ENCODE peak calls at places on chromosomes 1 and 21, in six cellular contexts. W is thoracic aorta, L is MM.1S, E is fibroblast of mammary gland, D is IMR-90, A is lung. R is an unnamed sample.

GRCh38 chr1:92473781-92474495 is 12.8 kb downstream of the GFI1 start:
- DNase-seq in W (no peak), D (no peak), E (no peak), A (no peak), L (no peak), R (no peak)

GRCh38 chr1:240093120-240093961 is 1.7 kb downstream of the FMN2 start:
- DNase-seq in D (no peak), A (no peak), L (no peak), E (no peak), W (no peak), R (no peak)

GRCh38 chr21:45670731-45671130 is 27.2 kb downstream of the PCBP3 start:
- DNase-seq in E (no peak), L (no peak), D (no peak), W (no peak), A (no peak), R (no peak)

GRCh38 chr1:185788386-185788785 is 54.2 kb downstream of the HMCN1 start:
- DNase-seq in A (no peak), L (no peak), E (no peak), D (no peak), W (no peak), R (no peak)

GRCh38 chr1:171252482-171252881 is 4.2 kb downstream of the FMO1 start:
- DNase-seq in E (no peak), W (no peak), D (no peak), L (peak), A (no peak), R (no peak)

GRCh38 chr1:23777979-23778814 is at the start of gene PITHD1:
- DNase-seq in E (peak), W (no peak), D (peak), A (peak), L (peak), R (peak)

GRCh38 chr1:75502776-75503175 is 108.1 kb downstream of the SLC44A5 start:
- DNase-seq in E (no peak), L (no peak), W (no peak), D (no peak), A (no peak), R (no peak)

GRCh38 chr1:172556461-172556860 is 23.5 kb downstream of the SUCO start:
- DNase-seq in A (no peak), E (no peak), L (no peak), W (no peak), D (no peak), R (no peak)

GRCh38 chr1:31984419-31985347 is 29.0 kb upstream of the KHDRBS1 start:
- DNase-seq in A (no peak), L (peak), D (peak), W (no peak), E (peak), R (peak)
- H3K4me3 ChIP-seq in A (no peak), L (peak), D (no peak), W (no peak), E (no peak), R (no peak)

GRCh38 chr1:148362930-148363810 is 119.9 kb downstream of the PPIAL4G start:
- DNase-seq in D (no peak), A (no peak), L (no peak), E (no peak), W (no peak), R (peak)
- H3K4me3 ChIP-seq in D (no peak), A (no peak), L (no peak), E (no peak), W (no peak), R (no peak)

DNA sequence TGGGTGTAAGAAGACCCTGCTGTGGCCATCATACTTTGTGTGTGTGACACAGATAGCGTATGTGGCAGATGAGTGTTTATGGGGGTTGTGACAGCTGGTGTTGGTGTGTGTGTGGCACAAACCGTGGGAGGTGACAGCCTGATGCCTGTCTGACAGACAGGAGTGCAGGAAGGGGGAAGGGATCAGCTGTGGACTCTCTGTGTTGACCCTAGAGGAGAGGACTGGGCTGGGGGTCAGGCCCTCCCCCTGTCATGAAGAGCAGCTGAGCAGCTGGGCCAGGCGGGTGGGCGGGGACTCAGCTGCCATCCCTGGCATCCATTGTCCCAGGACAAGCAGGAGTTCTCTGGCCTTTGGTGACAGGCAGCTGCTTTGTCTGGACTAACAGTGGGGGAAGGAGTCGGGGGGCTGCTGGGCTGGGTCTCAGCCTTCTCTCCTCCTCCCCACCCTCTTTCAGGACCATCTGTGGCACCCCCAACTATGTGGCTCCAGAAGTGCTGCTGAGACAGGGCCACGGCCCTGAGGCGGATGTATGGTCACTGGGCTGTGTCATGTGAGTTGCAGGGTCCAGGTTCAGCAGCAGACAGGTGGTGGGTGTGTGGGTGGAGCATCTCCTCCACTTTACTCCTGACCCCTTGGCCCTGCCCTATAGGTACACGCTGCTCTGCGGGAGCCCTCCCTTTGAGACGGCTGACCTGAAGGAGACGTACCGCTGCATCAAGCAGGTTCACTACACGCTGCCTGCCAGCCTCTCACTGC is 2.3 kb downstream of the PLK3 start:
- DNase-seq in W (no peak), D (no peak), A (no peak), L (no peak), E (no peak), R (no peak)
- H3K4me3 ChIP-seq in W (peak), D (peak), A (peak), L (no peak), E (peak), R (peak)

GRCh38 chr1:167718926-167719691 is 2.7 kb upstream of the MPZL1 start:
- DNase-seq in W (no peak), L (no peak), A (no peak), E (no peak), D (no peak), R (no peak)
- H3K4me3 ChIP-seq in W (no peak), L (no peak), A (no peak), E (no peak), D (no peak), R (no peak)

R was measured in PC-3.